ENCODE peak calls at places on chromosome 10, in four cellular contexts. P, K, G and C are unnamed samples.

GRCh38 chr10:25778646-25779045 is 155.4 kb upstream of the MYO3A start:
- DNase-seq in K (no peak), G (no peak), P (no peak), C (no peak)

GRCh38 chr10:50585921-50586739 is 37.6 kb downstream of the SGMS1 start:
- DNase-seq in K (peak), G (peak), P (no peak), C (peak)

GRCh38 chr10:122587099-122587725 is 26.7 kb downstream of the DMBT1 start:
- DNase-seq in K (no peak), G (no peak), P (no peak), C (no peak)

GRCh38 chr10:54368984-54369383 is 432.0 kb downstream of the PCDH15 start:
- DNase-seq in K (no peak), P (no peak), G (no peak), C (no peak)

GRCh38 chr10:61902448-61903183 is 1.1 kb downstream of the ARID5B start:
- DNase-seq in K (peak), P (peak), G (peak), C (peak)

GRCh38 chr10:47348138-47348651 is at the start of gene RBP3:
- DNase-seq in K (no peak), G (no peak), P (no peak), C (no peak)

GRCh38 chr10:77724820-77725219 is 87.2 kb upstream of the KCNMA1 start:
- DNase-seq in P (no peak), K (no peak), G (no peak), C (no peak)

GRCh38 chr10:23073527-23073926 is 21.9 kb upstream of the MSRB2 start:
- DNase-seq in K (no peak), G (no peak), P (no peak), C (no peak)

GRCh38 chr10:132844069-132844809 is 58.3 kb upstream of the NKX6-2 start:
- DNase-seq in P (no peak), G (no peak), K (no peak), C (no peak)

GRCh38 chr10:92699518-92700272 is 9.9 kb downstream of the HHEX start:
- DNase-seq in P (no peak), G (peak), K (peak), C (peak)

GRCh38 chr10:17758896-17759295 is 6.9 kb downstream of the TMEM236 start:
- DNase-seq in P (no peak), G (no peak), K (no peak), C (no peak)

GRCh38 chr10:11679946-11680345 is 62.2 kb upstream of the ECHDC3 start:
- DNase-seq in P (no peak), K (no peak), G (no peak), C (no peak)

GRCh38 chr10:7260912-7261700 is 149.7 kb downstream of the SFMBT2 start:
- DNase-seq in P (no peak), K (no peak), G (peak), C (no peak)

GRCh38 chr10:72274213-72274729 is 547 bp downstream of the DDIT4 start:
- DNase-seq in G (peak), P (no peak), K (no peak), C (no peak)

GRCh38 chr10:49161411-49161997 is 26.7 kb downstream of the TMEM273 start:
- DNase-seq in G (peak), P (no peak), K (peak), C (no peak)

GRCh38 chr10:35043796-35044344 is 46.3 kb downstream of the CUL2 start:
- DNase-seq in G (peak), P (no peak), K (no peak), C (no peak)

GRCh38 chr10:59508296-59508695 is 145.9 kb upstream of the FAM13C start:
- DNase-seq in K (no peak), G (peak), P (no peak), C (no peak)

GRCh38 chr10:100518761-100519241 is 860 bp downstream of the SEC31B start:
- DNase-seq in K (peak), P (peak), G (peak), C (peak)

GRCh38 chr10:10830316-10831061 is 187.2 kb upstream of the CELF2 start:
- DNase-seq in G (peak), K (no peak), P (no peak), C (no peak)

GRCh38 chr10:99658622-99659030 is 683 bp upstream of the ENTPD7 start:
- DNase-seq in P (peak), K (peak), G (peak), C (peak)

GRCh38 chr10:53403688-53404087 is 631.1 kb upstream of the MBL2 start:
- DNase-seq in P (peak), G (peak), K (no peak), C (peak)

GRCh38 chr10:114933588-114933987 is 4.4 kb upstream of the TRUB1 start:
- DNase-seq in G (peak), P (no peak), K (no peak), C (no peak)

GRCh38 chr10:110641256-110641655 is 2.9 kb upstream of the RBM20 start:
- DNase-seq in P (no peak), K (peak), G (peak), C (no peak)

GRCh38 chr10:1183746-1184145 is 127.6 kb downstream of the WDR37 start:
- DNase-seq in K (no peak), P (no peak), G (no peak), C (no peak)

GRCh38 chr10:48498940-48499510 is 105.8 kb downstream of the ARHGAP22 start:
- DNase-seq in P (no peak), G (no peak), K (no peak), C (no peak)

GRCh38 chr10:75429159-75429827 is 2.1 kb upstream of the LRMDA start:
- DNase-seq in P (no peak), K (no peak), G (no peak), C (peak)

GRCh38 chr10:22365644-22366565 is 20.6 kb downstream of the SPAG6 start:
- DNase-seq in G (no peak), K (no peak), P (no peak), C (no peak)

GRCh38 chr10:3527144-3527543 is 257.9 kb downstream of the KLF6 start:
- DNase-seq in K (no peak), P (no peak), G (peak), C (no peak)

GRCh38 chr10:132699411-132700167 is 86.4 kb downstream of the NKX6-2 start:
- DNase-seq in G (no peak), K (no peak), P (no peak), C (no peak)

GRCh38 chr10:79981673-79982485 is 33.0 kb upstream of the SFTPD start:
- DNase-seq in K (no peak), G (peak), P (peak), C (no peak)
- TF ChIP-seq POLR2A in K (no peak), G (no peak), P (no peak), C (no peak)

GRCh38 chr10:73576178-73576889 is 14.8 kb downstream of the USP54 start:
- DNase-seq in K (no peak), P (no peak), G (peak), C (no peak)

GRCh38 chr10:73581912-73582311 is 9.2 kb downstream of the USP54 start:
- DNase-seq in P (no peak), K (no peak), G (no peak), C (no peak)

GRCh38 chr10:73577788-73578187 is 13.4 kb downstream of the USP54 start:
- DNase-seq in G (peak), P (peak), K (no peak), C (no peak)

DNA sequence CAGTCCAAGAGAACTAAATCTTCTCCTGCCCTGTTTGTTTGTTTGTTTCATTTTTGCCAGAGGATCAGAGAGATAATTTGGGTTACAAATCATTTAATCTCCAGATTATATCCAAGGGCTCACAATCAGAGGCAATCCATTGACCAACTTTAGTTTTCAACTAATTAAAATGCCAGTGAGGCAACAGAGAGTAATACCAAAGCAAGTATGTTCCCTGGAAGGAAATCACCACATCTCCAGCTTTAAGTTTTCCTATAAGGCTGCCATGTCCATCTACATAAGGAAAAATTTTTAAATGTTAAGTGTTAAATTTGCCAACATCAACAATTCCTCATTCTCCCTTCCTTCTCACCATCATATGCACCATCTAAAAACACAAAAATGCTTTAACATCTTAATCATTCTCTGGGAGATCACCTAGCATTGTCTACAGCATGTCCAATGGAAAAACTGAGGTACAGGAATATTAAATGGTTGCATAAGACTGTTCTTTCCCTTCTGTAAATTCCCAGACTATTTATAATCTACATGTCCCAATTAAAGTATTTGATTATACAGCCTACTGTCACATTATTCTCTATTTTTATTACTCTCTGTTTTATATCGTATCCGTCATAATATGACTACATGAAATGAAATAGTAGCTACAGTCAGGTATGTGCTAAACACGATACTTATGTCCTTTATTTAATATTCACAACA is 14.1 kb downstream of the USP54 start:
- DNase-seq in P (no peak), K (no peak), G (no peak), C (no peak)
- TF ChIP-seq POLR2A in P (no peak), K (no peak), G (no peak), C (no peak)

DNA sequence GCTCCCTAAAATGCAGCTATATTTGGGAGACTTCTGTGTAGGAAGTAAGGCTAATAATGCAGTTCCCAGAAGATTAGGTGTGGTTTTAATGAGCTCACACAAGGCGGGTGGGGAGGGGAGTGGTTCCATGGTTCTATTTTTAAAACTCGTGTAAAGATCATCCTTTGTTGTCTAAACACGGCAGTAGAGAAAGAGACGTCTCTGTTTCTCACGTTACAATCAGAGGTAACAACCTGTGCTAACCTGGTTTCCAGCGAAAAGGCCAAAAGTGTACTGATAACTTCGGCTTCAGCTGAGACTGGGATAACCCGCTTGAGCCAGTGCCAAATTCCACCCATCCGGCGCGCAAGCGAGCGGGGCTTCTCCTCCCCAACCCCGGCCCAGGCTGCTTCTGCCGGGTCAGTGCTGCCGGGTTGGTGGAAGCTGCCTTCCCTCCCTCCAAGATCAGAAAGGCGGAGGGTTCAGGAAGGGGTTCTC is 2.5 kb upstream of the MAP3K8 start:
- DNase-seq in P (peak), K (peak), G (no peak), C (no peak)
- TF ChIP-seq POLR2A in P (peak), K (no peak), G (no peak), C (no peak)

DNA sequence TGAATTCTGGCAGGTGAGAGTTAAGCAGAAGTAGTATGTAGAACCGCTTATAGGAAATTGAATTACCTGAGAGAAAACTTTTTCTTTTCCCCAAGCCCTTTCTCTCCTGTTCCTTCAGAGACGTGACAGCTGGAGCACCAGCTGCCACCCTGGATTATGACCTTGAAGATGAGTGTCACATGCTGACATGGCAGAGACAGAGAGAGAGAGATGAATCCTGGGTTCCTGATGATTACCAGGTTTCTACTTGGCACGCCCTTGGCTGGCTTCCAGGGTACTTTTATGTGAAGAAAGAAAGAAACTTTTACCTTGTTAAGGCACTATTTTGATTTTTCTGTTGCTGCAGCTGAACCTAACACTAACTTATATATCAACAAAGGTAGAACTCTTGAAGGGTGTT is 99.9 kb downstream of the GPR26 start:
- DNase-seq in G (no peak), P (no peak), K (no peak), C (no peak)
- TF ChIP-seq POLR2A in G (no peak), P (no peak), K (no peak), C (no peak)

GRCh38 chr10:24417053-24417452 is 208.1 kb downstream of the KIAA1217 start:
- DNase-seq in G (no peak), K (no peak), P (no peak), C (no peak)

GRCh38 chr10:24415455-24416169 is 206.7 kb downstream of the KIAA1217 start:
- DNase-seq in P (peak), G (peak), K (no peak), C (no peak)

GRCh38 chr10:24416248-24416647 is 207.3 kb downstream of the KIAA1217 start:
- DNase-seq in K (no peak), G (no peak), P (peak), C (no peak)

GRCh38 chr10:24418532-24418931 is 209.6 kb downstream of the KIAA1217 start:
- DNase-seq in P (no peak), K (no peak), G (no peak), C (no peak)

DNA sequence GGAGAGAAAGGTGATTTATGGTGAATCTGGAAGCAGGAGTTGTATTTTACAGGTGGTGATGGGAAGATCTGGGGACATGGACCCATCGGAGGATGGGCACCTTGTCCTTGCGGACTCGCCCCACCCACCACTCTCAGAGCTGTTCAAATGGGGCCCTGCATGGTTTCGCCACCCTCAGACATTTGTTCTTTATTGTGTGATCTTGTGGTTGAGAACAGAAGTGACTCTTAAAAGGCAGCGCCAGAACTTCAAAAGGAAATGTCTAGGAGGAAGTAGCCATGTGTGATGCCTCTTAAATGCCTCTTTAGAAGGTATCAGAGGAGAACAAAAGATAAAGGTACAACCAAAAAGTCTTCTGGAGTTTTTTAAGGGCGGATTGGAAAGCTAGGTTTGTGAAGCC is 205.7 kb downstream of the KIAA1217 start:
- DNase-seq in K (no peak), G (no peak), P (no peak), C (no peak)
- TF ChIP-seq POLR2A in K (no peak), G (no peak), P (no peak), C (no peak)

GRCh38 chr10:87500646-87501048 is 4.0 kb upstream of the MINPP1 start:
- DNase-seq in P (no peak), K (peak), G (no peak), C (peak)
- TF ChIP-seq POLR2A in P (no peak), K (no peak), G (no peak), C (peak)

GRCh38 chr10:27242951-27243551 is 2.5 kb upstream of the ACBD5 start:
- DNase-seq in K (peak), G (peak), P (peak), C (peak)

GRCh38 chr10:27242473-27242950 is 1.9 kb upstream of the ACBD5 start:
- DNase-seq in G (no peak), K (no peak), P (no peak), C (no peak)

GRCh38 chr10:27240212-27240890 is at the start of gene ACBD5:
- DNase-seq in G (peak), K (peak), P (peak), C (peak)

GRCh38 chr10:27241640-27242472 is 1.3 kb upstream of the ACBD5 start:
- DNase-seq in G (peak), K (peak), P (peak), C (peak)

GRCh38 chr10:27240891-27241639 is 468 bp upstream of the ACBD5 start:
- DNase-seq in P (peak), G (no peak), K (peak), C (peak)
- TF ChIP-seq POLR2A in P (no peak), G (no peak), K (no peak), C (no peak)

GRCh38 chr10:117226813-117227451 is 14.0 kb upstream of the SLC18A2 start:
- DNase-seq in K (peak), P (no peak), G (no peak), C (peak)
- TF ChIP-seq POLR2A in K (no peak), P (no peak), G (no peak), C (no peak)